ENCODE peak calls at places on chromosomes 7 and 10, in ten cellular contexts. Q is effector CD8-positive, alpha-beta T cell; Y is kidney tubule cell; I is AG10803; K is activated T-helper 1 cell treated with anti-CD3 and anti-CD28 coated beads, Interleukin-12 subunit alpha, Interleukin-12 subunit beta, Interleukin-2, Interleukin-4 antibody, amounts not matched to agents 30 ng/mL and 10 ng/mL and 1 ng/mL, durations not matched to agents 14 hours and 24 hours and 36 hours; D is OCI-M1; H is stimulated activated CD4-positive, alpha-beta T cell treated with anti-CD3 and anti-CD28 coated beads, Interleukin-15, amount 100 ng/mL, for 24 hours; T is NCI-H460; W is cardiac muscle cell; X is activated CD4-positive, CD25-positive, alpha-beta regulatory T cell. L is an unnamed sample.

GRCh38 chr7:66189695-66190503 is 15.2 kb upstream of the TPST1 start:
- DNase-seq in K (no peak), Y (no peak), W (no peak), H (no peak), X (no peak), I (no peak), D (no peak), Q (no peak), T (no peak), L (no peak)

GRCh38 chr7:99380032-99380822 is 5.7 kb downstream of the ARPC1B start:
- DNase-seq in K (peak), Q (no peak), W (peak), D (peak), X (no peak), H (peak), T (no peak), Y (no peak), I (peak), L (peak)

GRCh38 chr10:68052463-68052862 is 22.6 kb downstream of the HERC4 start:
- DNase-seq in K (no peak), H (no peak), I (peak), D (no peak), Q (no peak), T (no peak), W (peak), X (no peak), Y (no peak), L (no peak)

GRCh38 chr10:102460836-102461186 is 9.5 kb upstream of the C10orf95 start:
- DNase-seq in Y (no peak), X (no peak), T (no peak), W (no peak), D (no peak), H (peak), Q (no peak), K (no peak), I (no peak), L (peak)

GRCh38 chr7:11524476-11525398 is 307.3 kb downstream of the THSD7A start:
- DNase-seq in I (no peak), K (no peak), H (no peak), T (no peak), D (peak), Y (peak), W (no peak), Q (no peak), X (no peak), L (no peak)

GRCh38 chr10:14652067-14652466 is 122.6 kb downstream of the FAM107B start:
- DNase-seq in T (no peak), W (no peak), K (no peak), X (no peak), H (no peak), D (no peak), Y (no peak), I (no peak), Q (no peak), L (no peak)

GRCh38 chr10:3535001-3535400 is 250.0 kb downstream of the KLF6 start:
- DNase-seq in K (no peak), D (no peak), W (no peak), X (no peak), T (no peak), H (no peak), I (no peak), Y (no peak), Q (no peak), L (no peak)

GRCh38 chr7:99184468-99185225 is 23.3 kb downstream of the KPNA7 start:
- DNase-seq in H (no peak), K (no peak), W (no peak), D (no peak), Q (no peak), X (no peak), Y (no peak), I (no peak), T (no peak), L (no peak)

GRCh38 chr10:89414879-89415821 is 782 bp downstream of the IFIT5 start:
- DNase-seq in X (peak), D (peak), I (peak), Q (peak), Y (peak), T (peak), W (peak), H (peak), K (peak), L (peak)

GRCh38 chr7:37040330-37040729 is 316.0 kb upstream of the AOAH start:
- DNase-seq in Q (no peak), W (no peak), D (no peak), Y (no peak), I (peak), T (peak), K (no peak), H (no peak), X (no peak), L (no peak)

GRCh38 chr7:469591-469961 is 50.1 kb downstream of the PDGFA start:
- DNase-seq in Y (no peak), W (no peak), T (no peak), Q (no peak), I (no peak), D (no peak), X (no peak), H (no peak), K (no peak), L (no peak)

GRCh38 chr7:95324396-95324795 is at the start of gene PON1:
- DNase-seq in I (no peak), Y (no peak), D (no peak), H (peak), T (no peak), W (no peak), X (no peak), Q (no peak), K (no peak), L (peak)

GRCh38 chr7:94848531-94848930 is 58.9 kb upstream of the PPP1R9A start:
- DNase-seq in X (no peak), H (no peak), I (no peak), K (no peak), D (no peak), Y (no peak), W (no peak), Q (no peak), T (no peak), L (no peak)

GRCh38 chr10:3780766-3781457 is 4.1 kb downstream of the KLF6 start:
- DNase-seq in K (no peak), H (no peak), X (no peak), W (peak), I (peak), Y (peak), T (no peak), Q (no peak), D (no peak), L (no peak)

GRCh38 chr7:81098213-81098612 is 179.4 kb upstream of the SEMA3C start:
- DNase-seq in W (no peak), H (no peak), K (no peak), D (no peak), I (no peak), T (no peak), X (no peak), Y (no peak), Q (no peak), L (no peak)

GRCh38 chr10:103854687-103855423 is 521 bp downstream of the SH3PXD2A start:
- DNase-seq in X (no peak), I (peak), Y (no peak), H (peak), D (no peak), K (no peak), T (no peak), W (peak), Q (no peak), L (peak)